ENCODE peak calls at places on chromosomes 3 and 15, in five cellular contexts. H, R, B, Q and V are unnamed samples.
A peak's percentile ranks its signal among the peaks of the same experiment; 100 is the strongest.

GRCh38 chr3:52313774-52314188 is 2.3 kb upstream of the DNAH1 start:
- DNase-seq in H (peak; percentile 53), R (no peak), B (no peak), Q (no peak), V (no peak)

GRCh38 chr3:194571491-194571941 is 61.7 kb downstream of the TMEM44 start:
- DNase-seq in H (no peak), R (no peak), B (no peak), Q (no peak), V (no peak)

GRCh38 chr3:139259398-139259797 is 84.4 kb upstream of the MRPS22 start:
- DNase-seq in H (no peak), R (no peak), B (no peak), Q (no peak), V (no peak)

GRCh38 chr3:142815803-142816202 is 73.1 kb downstream of the PCOLCE2 start:
- DNase-seq in H (no peak), R (no peak), B (no peak), Q (no peak), V (no peak)

GRCh38 chr3:182375921-182376320 is 417.4 kb upstream of the ATP11B start:
- DNase-seq in H (no peak), R (no peak), B (no peak), Q (no peak), V (no peak)

GRCh38 chr15:47934342-47934741 is 186.4 kb upstream of the SLC24A5 start:
- DNase-seq in H (no peak), R (no peak), B (no peak), Q (no peak), V (no peak)

GRCh38 chr3:16290827-16291196 is 25.8 kb downstream of the OXNAD1 start:
- DNase-seq in H (no peak), R (no peak), B (no peak), Q (no peak), V (no peak)

GRCh38 chr15:47384316-47384715 is 333.0 kb upstream of the SEMA6D start:
- DNase-seq in H (no peak), R (no peak), B (no peak), Q (no peak), V (no peak)

GRCh38 chr3:69353492-69353891 is 32.4 kb downstream of the FRMD4B start:
- DNase-seq in H (no peak), R (no peak), B (no peak), Q (no peak), V (no peak)

DNA sequence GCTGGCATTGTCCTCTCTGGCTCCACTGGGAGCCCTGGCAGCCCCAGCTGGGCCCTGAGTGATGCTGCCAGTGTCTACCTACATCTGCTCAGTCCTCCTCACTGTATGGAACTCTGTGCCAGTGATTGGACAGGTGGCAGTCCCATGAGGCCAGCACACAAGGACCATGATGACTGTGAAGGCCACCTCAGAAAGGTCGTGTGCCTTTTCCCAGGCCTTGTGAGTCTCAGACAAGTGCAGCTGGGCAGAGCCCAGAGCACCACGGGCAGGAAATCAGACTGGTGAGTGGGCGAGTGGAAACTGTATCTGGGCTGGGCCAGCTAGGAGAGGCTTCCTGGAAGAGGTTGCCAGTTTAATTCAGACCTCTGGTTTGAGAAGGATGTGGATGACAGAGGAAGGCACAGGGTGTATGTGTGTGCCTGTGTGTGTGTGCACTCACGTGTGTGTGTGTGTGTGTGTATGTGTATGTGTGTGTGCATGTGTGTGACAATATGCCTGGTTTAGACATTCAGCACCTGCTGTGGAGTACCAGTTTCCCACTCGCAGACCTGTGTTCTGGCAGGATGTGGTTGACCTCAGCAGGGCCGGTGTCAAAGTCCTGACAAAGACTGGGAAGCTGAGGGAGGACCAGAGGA is 7.0 kb downstream of the MAPKAPK3 start:
- DNase-seq in H (no peak), R (peak; percentile 52), B (peak; percentile 36), Q (no peak), V (no peak)
- H3K27ac ChIP-seq in H (no peak overlapping the region), R (no peak overlapping the region), B (peak overlapping the region; percentile 58), Q (peak overlapping the region; percentile 10), V (no peak overlapping the region)

DNA sequence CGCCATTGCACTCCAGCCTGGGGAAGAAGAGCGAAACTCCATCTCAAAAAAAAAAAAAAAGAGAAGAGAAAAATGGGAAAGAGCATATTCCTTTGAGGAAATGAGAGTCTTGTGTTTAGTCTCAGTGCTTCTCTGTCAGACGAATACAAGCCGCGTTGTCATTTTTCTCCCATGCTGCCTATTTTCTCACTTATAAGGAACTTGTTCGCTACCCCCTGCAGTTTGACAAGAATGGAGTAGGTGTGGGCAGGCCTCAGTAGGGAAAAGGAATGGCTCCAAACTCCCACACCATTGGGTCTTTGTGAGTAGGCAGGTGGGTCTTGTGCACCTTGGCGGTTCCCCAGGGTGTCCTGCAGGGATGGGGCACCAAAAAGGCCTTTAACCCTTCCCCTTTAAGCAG is 6.5 kb downstream of the GPR160 start:
- DNase-seq in H (no peak), R (no peak), B (no peak), Q (no peak), V (no peak)
- H3K27ac ChIP-seq in H (peak overlapping the region; percentile 81), R (no peak overlapping the region), B (no peak overlapping the region), Q (no peak overlapping the region), V (no peak overlapping the region)

DNA sequence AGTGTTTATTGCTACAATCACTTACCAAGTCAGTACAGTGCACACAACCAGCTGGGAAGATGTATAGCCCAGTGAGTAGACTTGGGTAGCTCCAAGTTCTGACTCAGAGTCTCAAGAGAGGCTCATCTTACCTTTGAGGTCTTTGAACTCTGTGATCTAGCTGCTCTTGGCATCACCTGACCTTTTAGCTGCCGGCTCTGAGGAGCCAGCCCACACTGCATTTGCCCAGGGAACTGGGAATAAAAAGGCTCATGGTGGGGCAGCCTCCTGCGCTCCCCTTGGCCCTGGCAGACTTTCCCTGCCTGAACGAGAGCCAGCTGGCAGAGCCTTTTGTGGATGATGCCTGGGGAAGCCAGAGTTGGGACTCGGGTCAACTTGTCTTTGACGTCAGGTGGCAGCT is 82.6 kb downstream of the CEMIP start:
- DNase-seq in H (no peak), R (no peak), B (no peak), Q (no peak), V (no peak)
- H3K27ac ChIP-seq in H (no peak overlapping the region), R (no peak overlapping the region), B (no peak overlapping the region), Q (no peak overlapping the region), V (no peak overlapping the region)

DNA sequence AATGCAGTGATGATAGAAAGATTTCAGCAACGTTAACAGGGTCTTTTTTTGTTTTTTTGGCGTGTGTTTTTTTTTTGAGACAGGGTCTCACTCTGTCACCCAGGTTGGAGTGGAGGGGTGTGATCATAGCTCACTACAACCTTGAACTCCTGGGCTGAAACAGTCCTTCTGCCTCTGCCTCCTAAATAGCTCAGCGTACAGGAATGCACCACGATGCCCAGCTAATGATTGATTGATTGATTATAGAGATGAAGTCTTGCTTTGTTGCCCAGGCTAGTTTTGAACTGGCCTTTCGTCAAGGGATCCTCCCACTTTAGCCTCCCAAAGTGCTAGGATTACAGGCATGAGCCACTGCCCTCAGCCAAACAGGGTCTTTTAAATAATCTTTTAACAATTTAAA is 7.0 kb downstream of the CHP1 start:
- DNase-seq in H (no peak), R (no peak), B (no peak), Q (no peak), V (no peak)
- H3K27ac ChIP-seq in H (no peak overlapping the region), R (no peak overlapping the region), B (no peak overlapping the region), Q (no peak overlapping the region), V (no peak overlapping the region)

GRCh38 chr3:162103808-162104207 is 607.2 kb downstream of the OTOL1 start:
- DNase-seq in H (no peak), R (no peak), B (no peak), Q (no peak), V (no peak)
- H3K27ac ChIP-seq in H (no peak overlapping the region), R (no peak overlapping the region), B (no peak overlapping the region), Q (no peak overlapping the region), V (no peak overlapping the region)

DNA sequence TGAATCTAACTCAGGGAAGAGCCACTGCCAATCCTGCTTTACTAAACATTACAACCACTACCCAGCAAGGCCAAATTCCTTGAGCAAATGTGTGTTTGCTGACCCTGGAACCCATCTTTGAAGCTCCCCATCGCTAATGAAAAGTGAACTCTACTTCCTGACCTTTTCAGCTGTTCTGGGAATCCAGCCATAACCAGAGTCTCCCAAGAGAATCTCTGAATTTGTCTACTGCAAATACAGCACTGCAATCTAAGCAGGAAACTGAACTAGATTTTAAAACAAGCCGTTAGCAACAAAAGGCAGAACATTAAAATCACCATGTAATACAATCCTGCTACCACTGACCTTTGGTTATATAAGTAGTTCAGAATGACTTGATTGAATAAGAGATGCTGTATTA is 309.2 kb downstream of the MAGI1 start:
- DNase-seq in H (no peak), R (no peak), B (no peak), Q (no peak), V (no peak)
- H3K27ac ChIP-seq in H (peak overlapping the region; percentile 18), R (no peak overlapping the region), B (no peak overlapping the region), Q (no peak overlapping the region), V (no peak overlapping the region)

GRCh38 chr3:170037463-170038433 is at the start of gene GPR160:
- DNase-seq in H (peak; percentile 95), R (peak; percentile 85), B (peak; percentile 76), Q (peak; percentile 89), V (peak; percentile 7)
- H3K27ac ChIP-seq in H (peak within 1 kb of the TSS; percentile 89), R (peak within 1 kb of the TSS; percentile 39), B (peak within 1 kb of the TSS; percentile 41), Q (peak within 1 kb of the TSS; percentile 45), V (no peak within 1 kb of the TSS)